ENCODE peak calls at places on chromosomes 11 and 22, in eight cellular contexts. H, J, B, V, P, K, C and G are unnamed samples.

GRCh38 chr22:20566420-20567260 is 59.2 kb downstream of the MED15 start:
- DNase-seq in H (no peak), J (peak), B (peak), V (peak), P (peak), K (peak), C (no peak), G (no peak)

GRCh38 chr22:30298005-30298701 is 8.8 kb upstream of the CASTOR1 start:
- DNase-seq in H (no peak), J (peak), B (no peak), V (no peak), P (peak), K (no peak), C (no peak), G (peak)

GRCh38 chr22:39081557-39081956 is 4.5 kb downstream of the APOBEC3G start:
- DNase-seq in H (no peak), J (no peak), B (no peak), V (no peak), P (no peak), K (no peak), C (no peak), G (no peak)

GRCh38 chr11:27087425-27087824 is 46.8 kb downstream of the BBOX1 start:
- DNase-seq in H (no peak), J (no peak), B (no peak), V (no peak), P (peak), K (no peak), C (no peak), G (no peak)

GRCh38 chr11:14904745-14905103 is 12.7 kb upstream of the CYP2R1 start:
- DNase-seq in H (peak), J (no peak), B (peak), V (peak), P (peak), K (peak), C (peak), G (peak)

GRCh38 chr11:74754507-74755255 is 6.0 kb downstream of the RNF169 start:
- DNase-seq in H (peak), J (peak), B (no peak), V (no peak), P (peak), K (no peak), C (no peak), G (peak)

GRCh38 chr11:44402466-44403075 is 92.6 kb upstream of the ALX4 start:
- DNase-seq in H (no peak), J (no peak), B (no peak), V (no peak), P (no peak), K (no peak), C (no peak), G (no peak)

GRCh38 chr11:113991170-113991569 is 16.3 kb downstream of the HTR3A start:
- DNase-seq in H (peak), J (peak), B (no peak), V (no peak), P (peak), K (no peak), C (peak), G (peak)

GRCh38 chr11:69797156-69797555 is 22.0 kb upstream of the FGF4 start:
- DNase-seq in H (no peak), J (no peak), B (no peak), V (no peak), P (no peak), K (no peak), C (no peak), G (no peak)

GRCh38 chr11:76770642-76771445 is 12.3 kb upstream of the TSKU start:
- DNase-seq in H (no peak), J (peak), B (no peak), V (no peak), P (peak), K (no peak), C (no peak), G (peak)

GRCh38 chr22:44453441-44454112 is 44.5 kb downstream of the RTL6 start:
- DNase-seq in H (no peak), J (no peak), B (no peak), V (peak), P (no peak), K (no peak), C (no peak), G (no peak)